ENCODE peak calls at places on chromosomes 16 and 17, in five cellular contexts. One of them, this sample, is unnamed.

GRCh38 chr16:65054457-65054856 is 67.4 kb downstream of the CDH11 start:
- DNase-seq in NCI-H774: no peak
- DNase-seq in T-helper 2 cell treated with Interferon-gamma antibody and Interleukin-4, amounts not matched to agents 5 μg/mL and 100 μg/mL, for 36 hours: no peak
- DNase-seq in aorta: no peak
- DNase-seq in NCI-H1105 treated with DMSO at 0.1 percent for 48 hours: no peak
- DNase-seq in this sample: no peak

GRCh38 chr16:57826706-57827625 is 24.7 kb upstream of the KIFC3 start:
- DNase-seq in NCI-H774: no peak
- DNase-seq in NCI-H1105 treated with DMSO at 0.1 percent for 48 hours: no peak
- DNase-seq in T-helper 2 cell treated with Interferon-gamma antibody and Interleukin-4, amounts not matched to agents 5 μg/mL and 100 μg/mL, for 36 hours: no peak
- DNase-seq in aorta: no peak
- DNase-seq in this sample: no peak

GRCh38 chr16:78570409-78571141 is 471.1 kb downstream of the WWOX start:
- DNase-seq in T-helper 2 cell treated with Interferon-gamma antibody and Interleukin-4, amounts not matched to agents 5 μg/mL and 100 μg/mL, for 36 hours: no peak
- DNase-seq in NCI-H1105 treated with DMSO at 0.1 percent for 48 hours: no peak
- DNase-seq in aorta: no peak
- DNase-seq in NCI-H774: no peak
- DNase-seq in this sample: no peak

GRCh38 chr17:77602883-77603640 is 355.4 kb upstream of the TNRC6C start:
- DNase-seq in NCI-H774: no peak
- DNase-seq in T-helper 2 cell treated with Interferon-gamma antibody and Interleukin-4, amounts not matched to agents 5 μg/mL and 100 μg/mL, for 36 hours: no peak
- DNase-seq in aorta: peak; percentile 45
- DNase-seq in NCI-H1105 treated with DMSO at 0.1 percent for 48 hours: no peak
- DNase-seq in this sample: no peak

GRCh38 chr17:60327122-60327869 is 64.6 kb downstream of the USP32 start:
- DNase-seq in NCI-H774: peak; percentile 66
- DNase-seq in NCI-H1105 treated with DMSO at 0.1 percent for 48 hours: no peak
- DNase-seq in T-helper 2 cell treated with Interferon-gamma antibody and Interleukin-4, amounts not matched to agents 5 μg/mL and 100 μg/mL, for 36 hours: no peak
- DNase-seq in aorta: no peak
- DNase-seq in this sample: no peak

GRCh38 chr17:48244121-48244711 is 136.7 kb downstream of the SNX11 start:
- DNase-seq in NCI-H1105 treated with DMSO at 0.1 percent for 48 hours: no peak
- DNase-seq in T-helper 2 cell treated with Interferon-gamma antibody and Interleukin-4, amounts not matched to agents 5 μg/mL and 100 μg/mL, for 36 hours: no peak
- DNase-seq in aorta: no peak
- DNase-seq in NCI-H774: no peak
- DNase-seq in this sample: no peak

GRCh38 chr16:53968896-53969295 is 264.9 kb downstream of the FTO start:
- DNase-seq in aorta: no peak
- DNase-seq in NCI-H774: no peak
- DNase-seq in NCI-H1105 treated with DMSO at 0.1 percent for 48 hours: no peak
- DNase-seq in T-helper 2 cell treated with Interferon-gamma antibody and Interleukin-4, amounts not matched to agents 5 μg/mL and 100 μg/mL, for 36 hours: no peak
- DNase-seq in this sample: no peak

GRCh38 chr17:13931111-13931526 is 138.2 kb upstream of the COX10 start:
- DNase-seq in T-helper 2 cell treated with Interferon-gamma antibody and Interleukin-4, amounts not matched to agents 5 μg/mL and 100 μg/mL, for 36 hours: no peak
- DNase-seq in NCI-H774: no peak
- DNase-seq in aorta: peak; percentile 59
- DNase-seq in NCI-H1105 treated with DMSO at 0.1 percent for 48 hours: no peak
- DNase-seq in this sample: no peak

GRCh38 chr16:72983728-72984350 is 64.1 kb downstream of the ZFHX3 start:
- DNase-seq in NCI-H1105 treated with DMSO at 0.1 percent for 48 hours: no peak
- DNase-seq in T-helper 2 cell treated with Interferon-gamma antibody and Interleukin-4, amounts not matched to agents 5 μg/mL and 100 μg/mL, for 36 hours: no peak
- DNase-seq in NCI-H774: no peak
- DNase-seq in aorta: no peak
- DNase-seq in this sample: no peak

GRCh38 chr17:50498021-50498874 is 10.0 kb upstream of the MYCBPAP start:
- DNase-seq in aorta: no peak
- DNase-seq in NCI-H774: no peak
- DNase-seq in T-helper 2 cell treated with Interferon-gamma antibody and Interleukin-4, amounts not matched to agents 5 μg/mL and 100 μg/mL, for 36 hours: no peak
- DNase-seq in NCI-H1105 treated with DMSO at 0.1 percent for 48 hours: no peak
- DNase-seq in this sample: no peak

GRCh38 chr16:53504161-53504663 is 1.2 kb upstream of the AKTIP start:
- DNase-seq in NCI-H774: no peak
- DNase-seq in aorta: peak; percentile 84
- DNase-seq in T-helper 2 cell treated with Interferon-gamma antibody and Interleukin-4, amounts not matched to agents 5 μg/mL and 100 μg/mL, for 36 hours: no peak
- DNase-seq in NCI-H1105 treated with DMSO at 0.1 percent for 48 hours: peak; percentile 61
- DNase-seq in this sample: peak; percentile 36

GRCh38 chr16:30458561-30459394 is 13.1 kb upstream of the SEPHS2 start:
- DNase-seq in aorta: peak; percentile 81
- DNase-seq in NCI-H1105 treated with DMSO at 0.1 percent for 48 hours: no peak
- DNase-seq in NCI-H774: no peak
- DNase-seq in T-helper 2 cell treated with Interferon-gamma antibody and Interleukin-4, amounts not matched to agents 5 μg/mL and 100 μg/mL, for 36 hours: peak; percentile 94
- DNase-seq in this sample: no peak

GRCh38 chr16:87318158-87318644 is 1.0 kb upstream of the C16orf95 start:
- DNase-seq in NCI-H774: no peak
- DNase-seq in aorta: no peak
- DNase-seq in NCI-H1105 treated with DMSO at 0.1 percent for 48 hours: no peak
- DNase-seq in T-helper 2 cell treated with Interferon-gamma antibody and Interleukin-4, amounts not matched to agents 5 μg/mL and 100 μg/mL, for 36 hours: no peak
- DNase-seq in this sample: peak; percentile 28

GRCh38 chr17:2453325-2453724 is 52.5 kb upstream of the MNT start:
- DNase-seq in NCI-H774: no peak
- DNase-seq in T-helper 2 cell treated with Interferon-gamma antibody and Interleukin-4, amounts not matched to agents 5 μg/mL and 100 μg/mL, for 36 hours: no peak
- DNase-seq in aorta: no peak
- DNase-seq in NCI-H1105 treated with DMSO at 0.1 percent for 48 hours: no peak
- DNase-seq in this sample: peak; percentile 22

This sample was measured in NCI-H146.